ENCODE peak calls at places on chromosomes 16 and 17, in seven cellular contexts. X, A, F, G, N, U and S are unnamed samples.

GRCh38 chr16:74736531-74737157 is 36.0 kb upstream of the MLKL start:
- DNase-seq in X (no peak), A (no peak), F (peak; percentile 20), G (no peak), N (no peak), U (no peak), S (no peak)

GRCh38 chr16:31472559-31473203 is 729 bp downstream of the TGFB1I1 start:
- DNase-seq in X (peak; percentile 90), A (no peak), F (peak; percentile 92), G (peak; percentile 88), N (peak; percentile 63), U (peak; percentile 72), S (peak; percentile 93)

GRCh38 chr16:10613771-10614485 is 33.5 kb upstream of the EMP2 start:
- DNase-seq in X (no peak), A (no peak), F (no peak), G (no peak), N (no peak), U (no peak), S (no peak)

GRCh38 chr16:1105888-1106620 is 10.0 kb upstream of the C1QTNF8 start:
- DNase-seq in X (peak; percentile 71), A (peak; percentile 61), F (peak; percentile 1), G (peak; percentile 46), N (no peak), U (peak; percentile 64), S (no peak)

GRCh38 chr17:63816669-63817068 is 10.6 kb upstream of the PSMC5 start:
- DNase-seq in X (no peak), A (no peak), F (no peak), G (no peak), N (no peak), U (no peak), S (no peak)

GRCh38 chr16:58116046-58116445 is 13.1 kb downstream of the CFAP20 start:
- DNase-seq in X (no peak), A (no peak), F (no peak), G (no peak), N (no peak), U (no peak), S (no peak)

GRCh38 chr17:63431939-63432804 is 13.9 kb downstream of the CYB561 start:
- DNase-seq in X (no peak), A (no peak), F (no peak), G (peak; percentile 60), N (peak; percentile 53), U (no peak), S (peak; percentile 55)

GRCh38 chr17:7323731-7324437 is 5.3 kb downstream of the NEURL4 start:
- DNase-seq in X (peak; percentile 61), A (peak; percentile 41), F (peak; percentile 61), G (no peak), N (no peak), U (no peak), S (peak; percentile 80)

GRCh38 chr17:32393904-32394303 is 43.9 kb downstream of the ZNF207 start:
- DNase-seq in X (no peak), A (no peak), F (no peak), G (no peak), N (no peak), U (no peak), S (no peak)

GRCh38 chr17:30082807-30083206 is 33.8 kb upstream of the NSRP1 start:
- DNase-seq in X (no peak), A (no peak), F (no peak), G (no peak), N (no peak), U (no peak), S (no peak)

GRCh38 chr16:79168321-79168720 is 432.2 kb downstream of the MAF start:
- DNase-seq in X (no peak), A (no peak), F (no peak), G (no peak), N (no peak), U (no peak), S (no peak)

GRCh38 chr16:11852092-11852809 is 909 bp upstream of the RSL1D1 start:
- DNase-seq in X (no peak), A (no peak), F (no peak), G (no peak), N (no peak), U (no peak), S (no peak)

GRCh38 chr17:21275047-21275578 is 9.4 kb upstream of the MAP2K3 start:
- DNase-seq in X (no peak), A (no peak), F (no peak), G (no peak), N (no peak), U (no peak), S (no peak)

GRCh38 chr17:42132941-42133340 is 10.3 kb downstream of the HSPB9 start:
- DNase-seq in X (no peak), A (no peak), F (peak; percentile 61), G (peak; percentile 87), N (peak; percentile 31), U (peak; percentile 82), S (peak; percentile 77)

GRCh38 chr17:9842057-9842758 is 16.5 kb downstream of the GLP2R start:
- DNase-seq in X (peak; percentile 45), A (no peak), F (no peak), G (peak; percentile 44), N (no peak), U (no peak), S (peak; percentile 41)

GRCh38 chr17:71163121-71163812 is 957.6 kb upstream of the SOX9 start:
- DNase-seq in X (no peak), A (no peak), F (no peak), G (no peak), N (no peak), U (peak; percentile 85), S (no peak)

GRCh38 chr17:28577466-28577824 is 750 bp upstream of the ALDOC start:
- DNase-seq in X (no peak), A (no peak), F (no peak), G (no peak), N (no peak), U (no peak), S (no peak)

GRCh38 chr17:14211778-14212177 is 24.9 kb downstream of the CDRT15 start:
- DNase-seq in X (peak; percentile 33), A (no peak), F (no peak), G (no peak), N (no peak), U (no peak), S (peak; percentile 52)

GRCh38 chr16:4055748-4056147 is 60.5 kb downstream of the ADCY9 start:
- DNase-seq in X (no peak), A (no peak), F (no peak), G (no peak), N (no peak), U (no peak), S (no peak)

GRCh38 chr16:79360267-79360666 is 240.3 kb downstream of the MAF start:
- DNase-seq in X (no peak), A (no peak), F (peak; percentile 56), G (no peak), N (no peak), U (no peak), S (no peak)

GRCh38 chr17:50049636-50050035 is 6.3 kb upstream of the ITGA3 start:
- DNase-seq in X (no peak), A (no peak), F (no peak), G (no peak), N (no peak), U (no peak), S (peak; percentile 12)

GRCh38 chr16:17461951-17462729 is 8.6 kb downstream of the XYLT1 start:
- DNase-seq in X (no peak), A (no peak), F (no peak), G (no peak), N (no peak), U (no peak), S (no peak)

GRCh38 chr17:48645639-48646182 is 19.6 kb upstream of the HOXB9 start:
- DNase-seq in X (no peak), A (no peak), F (no peak), G (no peak), N (no peak), U (no peak), S (no peak)
- H3K4me3 ChIP-seq in X (no peak overlapping the region), A (no peak overlapping the region), F (no peak overlapping the region), G (no peak overlapping the region), N (peak overlapping the region; percentile 0), U (no peak overlapping the region), S (peak overlapping the region; percentile 45)

DNA sequence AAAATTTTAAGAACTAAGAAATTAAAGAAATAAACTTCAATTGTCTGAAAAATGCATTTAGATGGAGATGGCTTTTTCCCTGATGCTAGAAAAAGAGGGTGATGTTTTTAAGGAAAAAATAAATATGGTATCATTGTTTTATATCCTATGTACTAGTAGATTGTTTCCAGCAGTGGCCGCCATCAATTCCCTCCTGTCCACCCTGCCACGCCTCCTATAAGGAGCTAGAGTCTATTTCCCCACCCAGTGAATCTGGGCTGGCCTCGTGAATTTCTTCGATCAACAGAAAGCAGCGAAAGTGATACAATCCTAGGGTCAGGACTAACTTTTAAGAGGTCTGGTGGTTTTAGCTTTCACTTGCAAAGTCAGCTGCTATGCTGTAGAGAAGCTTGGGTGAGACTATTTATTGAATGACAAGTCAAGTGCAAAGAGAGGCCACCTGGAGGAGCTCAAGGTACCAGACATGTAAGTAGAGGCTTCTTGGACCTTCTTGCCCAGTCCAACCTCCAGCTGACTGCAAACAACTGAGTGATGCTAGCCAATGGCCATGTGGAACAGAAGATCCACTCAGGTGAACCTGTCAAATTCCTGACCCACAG is 80.9 kb upstream of the MTMR4 start:
- DNase-seq in X (no peak), A (no peak), F (peak; percentile 17), G (no peak), N (no peak), U (no peak), S (no peak)
- H3K4me3 ChIP-seq in X (no peak overlapping the region), A (no peak overlapping the region), F (no peak overlapping the region), G (no peak overlapping the region), N (no peak overlapping the region), U (no peak overlapping the region), S (no peak overlapping the region)

DNA sequence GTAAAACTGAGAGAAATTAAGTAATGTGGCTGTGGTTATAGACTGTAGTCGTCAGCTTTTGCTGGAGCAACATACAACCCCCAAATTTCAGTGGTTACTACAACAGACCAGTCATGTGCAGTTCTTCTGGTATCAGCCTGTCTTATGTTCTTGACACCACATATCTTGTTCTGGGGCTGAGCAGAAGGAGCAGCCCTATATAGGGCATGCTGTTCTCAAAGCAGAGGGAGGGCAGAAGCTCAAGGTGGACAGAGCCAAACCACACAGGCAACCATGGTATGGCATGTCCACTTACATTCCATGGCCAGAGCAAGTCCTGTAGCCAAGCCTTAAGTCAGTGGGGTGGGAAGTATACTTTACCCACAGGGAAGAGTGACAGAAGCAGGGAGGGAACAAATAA is 7.7 kb downstream of the PRKAR1A start:
- DNase-seq in X (no peak), A (no peak), F (no peak), G (no peak), N (no peak), U (no peak), S (no peak)
- H3K4me3 ChIP-seq in X (no peak overlapping the region), A (no peak overlapping the region), F (no peak overlapping the region), G (no peak overlapping the region), N (no peak overlapping the region), U (no peak overlapping the region), S (no peak overlapping the region)

GRCh38 chr17:82882715-82883446 is 43.1 kb upstream of the ZNF750 start:
- DNase-seq in X (no peak), A (no peak), F (no peak), G (peak; percentile 74), N (no peak), U (peak; percentile 88), S (peak; percentile 84)

GRCh38 chr17:82881292-82881823 is 41.5 kb upstream of the ZNF750 start:
- DNase-seq in X (no peak), A (no peak), F (no peak), G (no peak), N (no peak), U (no peak), S (peak; percentile 55)

GRCh38 chr17:82880620-82881019 is 40.8 kb upstream of the ZNF750 start:
- DNase-seq in X (no peak), A (no peak), F (no peak), G (no peak), N (no peak), U (no peak), S (peak; percentile 51)

GRCh38 chr17:82883461-82884031 is 43.7 kb upstream of the ZNF750 start:
- DNase-seq in X (no peak), A (no peak), F (no peak), G (no peak), N (no peak), U (no peak), S (no peak)

GRCh38 chr17:82881900-82882714 is 42.3 kb upstream of the ZNF750 start:
- DNase-seq in X (peak; percentile 58), A (no peak), F (no peak), G (peak; percentile 88), N (no peak), U (peak; percentile 71), S (peak; percentile 64)
- H3K4me3 ChIP-seq in X (no peak overlapping the region), A (no peak overlapping the region), F (no peak overlapping the region), G (no peak overlapping the region), N (no peak overlapping the region), U (no peak overlapping the region), S (no peak overlapping the region)